ENCODE peak calls at places on chromosome 4, in eight cellular contexts. L is GM03348, O is OCI-LY7, G is iPS-NIHi11, W is GM04504, E is H4, Q is H54, T is transverse colon. N is an unnamed sample.

GRCh38 chr4:147547314-147548056 is 66.6 kb downstream of the EDNRA start:
- DNase-seq in L (peak), O (no peak), G (no peak), W (peak), E (peak), Q (no peak), T (no peak), N (peak)

GRCh38 chr4:11722218-11722617 is 293.5 kb upstream of the HS3ST1 start:
- DNase-seq in L (no peak), O (no peak), G (no peak), W (no peak), E (no peak), Q (no peak), T (no peak), N (no peak)

GRCh38 chr4:76210502-76210901 is 3.1 kb downstream of the SCARB2 start:
- DNase-seq in L (no peak), O (no peak), G (no peak), W (no peak), E (no peak), Q (no peak), T (no peak), N (no peak)

GRCh38 chr4:48047421-48047844 is 30.9 kb downstream of the NIPAL1 start:
- DNase-seq in L (no peak), O (peak), G (no peak), W (no peak), E (no peak), Q (no peak), T (peak), N (peak)

GRCh38 chr4:157075811-157076577 is at the start of gene GLRB:
- DNase-seq in L (peak), O (no peak), G (peak), W (no peak), E (peak), Q (peak), T (no peak), N (peak)

GRCh38 chr4:140856692-140857091 is 100.5 kb upstream of the TBC1D9 start:
- DNase-seq in L (peak), O (no peak), G (peak), W (no peak), E (peak), Q (peak), T (no peak), N (peak)

GRCh38 chr4:104123021-104123420 is 371.7 kb downstream of the CXXC4 start:
- DNase-seq in L (no peak), O (no peak), G (no peak), W (no peak), E (no peak), Q (no peak), T (no peak), N (no peak)

GRCh38 chr4:150722908-150723362 is 141.0 kb downstream of the MAB21L2 start:
- DNase-seq in L (no peak), O (no peak), G (no peak), W (no peak), E (peak), Q (no peak), T (peak), N (no peak)

N was measured in M059J.